ENCODE peak calls at places on chromosomes 2 and 18, in four cellular contexts. G, J, Z and L are unnamed samples.

GRCh38 chr2:196475621-196476020 is 163.9 kb upstream of the CCDC150 start:
- DNase-seq in G (no peak), Z (no peak), J (no peak), L (no peak)

GRCh38 chr2:150812664-150813408 is 325.4 kb upstream of the RND3 start:
- DNase-seq in Z (no peak), J (no peak), G (no peak), L (no peak)

GRCh38 chr2:197700960-197701359 is 4.2 kb upstream of the MARS2 start:
- DNase-seq in G (no peak), Z (peak; percentile 10), J (no peak), L (no peak)

GRCh38 chr2:216721141-216721540 is 25.8 kb upstream of the IGFBP5 start:
- DNase-seq in J (no peak), Z (no peak), G (no peak), L (no peak)

GRCh38 chr18:54381640-54382039 is 23.9 kb downstream of the C18orf54 start:
- DNase-seq in J (no peak), Z (no peak), G (no peak), L (no peak)

GRCh38 chr2:181516992-181517391 is 59.8 kb downstream of the ITGA4 start:
- DNase-seq in J (no peak), G (no peak), Z (no peak), L (no peak)

GRCh38 chr2:64489081-64489761 is 34.9 kb upstream of the AFTPH start:
- DNase-seq in Z (no peak), J (no peak), G (no peak), L (no peak)

GRCh38 chr2:190468814-190469569 is 60.8 kb downstream of the MFSD6 start:
- DNase-seq in J (no peak), Z (no peak), G (no peak), L (peak; percentile 89)

GRCh38 chr18:72828601-72829000 is 39.2 kb downstream of the NETO1 start:
- DNase-seq in Z (no peak), J (no peak), G (no peak), L (no peak)

GRCh38 chr18:70374154-70374553 is 85.3 kb downstream of the SOCS6 start:
- DNase-seq in G (no peak), J (no peak), Z (no peak), L (no peak)

GRCh38 chr2:27903649-27904544 is 13.4 kb downstream of the BABAM2 start:
- DNase-seq in G (no peak), J (no peak), Z (peak; percentile 51), L (peak; percentile 71)

GRCh38 chr2:133241231-133241575 is 327.1 kb downstream of the NCKAP5 start:
- DNase-seq in J (no peak), G (no peak), Z (no peak), L (peak; percentile 34)

GRCh38 chr2:74457129-74457548 is 1.1 kb upstream of the WBP1 start:
- DNase-seq in G (no peak), Z (no peak), J (no peak), L (no peak)

GRCh38 chr2:2850891-2851290 is 519.8 kb upstream of the MYT1L start:
- DNase-seq in Z (no peak), G (no peak), J (no peak), L (no peak)

GRCh38 chr18:67608171-67608570 is 91.7 kb upstream of the DSEL start:
- DNase-seq in G (no peak), Z (no peak), J (no peak), L (no peak)

GRCh38 chr18:77407733-77408132 is 158.1 kb downstream of the GALR1 start:
- DNase-seq in Z (no peak), J (no peak), G (no peak), L (no peak)

GRCh38 chr2:46801731-46802664 is 113.6 kb downstream of the MCFD2 start:
- DNase-seq in J (no peak), Z (no peak), G (no peak), L (no peak)

GRCh38 chr2:189613077-189613636 is 32.6 kb upstream of the SLC40A1 start:
- DNase-seq in G (no peak), J (no peak), Z (peak; percentile 66), L (peak; percentile 91)

GRCh38 chr18:50398099-50398498 is 23.3 kb downstream of the SKA1 start:
- DNase-seq in G (no peak), Z (no peak), J (no peak), L (no peak)

GRCh38 chr2:217551229-217551909 is 451.4 kb downstream of the TNS1 start:
- DNase-seq in G (no peak), Z (peak; percentile 81), J (no peak), L (peak; percentile 51)

GRCh38 chr2:209323738-209324137 is 100.1 kb upstream of the MAP2 start:
- DNase-seq in Z (no peak), G (no peak), J (no peak), L (no peak)

GRCh38 chr2:147910990-147911473 is 66.2 kb downstream of the ACVR2A start:
- DNase-seq in J (no peak), G (peak; percentile 42), Z (peak; percentile 2), L (peak; percentile 70)

GRCh38 chr18:22169011-22169888 is at the start of gene GATA6:
- DNase-seq in J (peak; percentile 87), Z (peak; percentile 94), G (peak; percentile 73), L (peak; percentile 93)

DNA sequence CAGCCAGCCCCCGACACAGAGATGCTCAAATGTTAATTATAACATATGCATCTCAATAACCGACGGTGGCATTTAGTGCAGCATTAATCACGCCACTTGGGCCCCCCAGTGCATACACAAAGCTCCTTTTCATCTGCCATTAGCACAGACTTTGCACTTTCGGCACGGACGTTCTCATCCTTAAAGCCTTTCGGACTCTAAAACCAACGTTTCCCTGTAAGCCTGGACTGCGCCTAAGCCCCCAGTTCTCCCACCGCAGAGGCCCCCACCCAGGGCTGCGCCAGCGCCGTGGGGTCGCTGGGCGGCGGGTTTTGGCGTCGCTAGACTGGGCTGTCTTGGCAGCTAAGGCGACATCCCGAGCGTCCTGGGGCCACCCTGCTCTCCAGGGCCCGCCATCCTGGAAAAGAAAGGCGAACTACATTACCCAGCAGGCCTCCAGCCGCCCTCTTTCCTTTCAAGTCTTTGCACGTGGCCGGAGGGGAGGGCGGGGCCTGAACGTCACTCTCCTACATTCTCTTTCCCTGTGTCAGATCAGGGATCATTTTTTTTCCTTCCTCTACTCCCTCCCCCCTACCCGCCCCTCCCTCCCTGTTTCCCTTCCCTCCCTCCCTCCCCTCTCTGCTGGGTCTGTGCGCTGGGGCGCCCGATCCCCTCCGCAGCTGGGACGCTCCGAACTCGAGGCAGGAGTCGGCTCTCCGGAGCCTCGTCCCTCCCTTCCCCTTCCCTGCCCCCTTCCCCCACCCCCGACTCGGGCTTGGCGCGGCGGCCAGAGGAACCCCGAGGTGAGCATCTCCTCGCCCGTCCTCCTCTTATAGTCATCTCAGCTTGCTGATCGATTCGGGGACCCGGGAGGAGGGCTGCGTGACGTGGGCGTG is at the start of gene CTIF:
- DNase-seq in J (peak; percentile 95), Z (peak; percentile 97), G (peak; percentile 93), L (peak; percentile 98)
- H3K23ac ChIP-seq in J (no peak within 1 kb of the TSS), Z (no peak within 1 kb of the TSS), G (peak within 1 kb of the TSS; percentile 69), L (no peak within 1 kb of the TSS)

DNA sequence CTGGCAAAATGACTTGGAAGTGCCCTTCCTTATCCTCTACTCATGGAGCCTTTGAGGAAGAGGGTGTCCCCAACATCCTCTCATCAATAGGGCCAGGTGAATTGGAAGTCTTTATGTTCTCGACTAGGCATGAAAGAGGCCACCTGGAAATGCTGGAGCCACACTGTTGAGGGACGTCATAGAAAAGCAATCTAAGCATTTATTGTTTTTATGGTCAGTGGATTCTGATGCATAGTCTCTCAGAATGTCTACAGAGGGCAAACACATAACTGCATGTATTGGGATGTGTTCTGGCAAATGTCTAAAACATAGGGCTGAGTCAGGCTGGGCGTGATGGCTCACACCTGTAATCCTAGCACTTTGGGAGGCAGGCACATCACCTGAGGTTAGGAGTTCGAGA is 246.6 kb upstream of the SP5 start:
- DNase-seq in J (no peak), G (no peak), Z (no peak), L (no peak)
- H2BK12ac ChIP-seq in J (no peak overlapping the region), G (no peak overlapping the region), Z (no peak overlapping the region), L (no peak overlapping the region)

GRCh38 chr2:37770797-37771196 is 99.4 kb upstream of the CDC42EP3 start:
- DNase-seq in Z (no peak), G (no peak), J (no peak), L (no peak)

GRCh38 chr2:37768491-37768925 is 97.1 kb upstream of the CDC42EP3 start:
- DNase-seq in G (no peak), J (no peak), Z (no peak), L (peak; percentile 90)

GRCh38 chr2:37774976-37775907 is 103.8 kb upstream of the CDC42EP3 start:
- DNase-seq in Z (peak; percentile 59), G (no peak), J (no peak), L (no peak)

GRCh38 chr2:37773354-37773753 is 101.9 kb upstream of the CDC42EP3 start:
- DNase-seq in G (no peak), J (no peak), Z (no peak), L (no peak)

GRCh38 chr2:37771600-37772088 is 100.2 kb upstream of the CDC42EP3 start:
- DNase-seq in G (no peak), Z (no peak), J (no peak), L (peak; percentile 83)
- H3K23ac ChIP-seq in G (no peak overlapping the region), Z (no peak overlapping the region), J (no peak overlapping the region), L (no peak overlapping the region)

DNA sequence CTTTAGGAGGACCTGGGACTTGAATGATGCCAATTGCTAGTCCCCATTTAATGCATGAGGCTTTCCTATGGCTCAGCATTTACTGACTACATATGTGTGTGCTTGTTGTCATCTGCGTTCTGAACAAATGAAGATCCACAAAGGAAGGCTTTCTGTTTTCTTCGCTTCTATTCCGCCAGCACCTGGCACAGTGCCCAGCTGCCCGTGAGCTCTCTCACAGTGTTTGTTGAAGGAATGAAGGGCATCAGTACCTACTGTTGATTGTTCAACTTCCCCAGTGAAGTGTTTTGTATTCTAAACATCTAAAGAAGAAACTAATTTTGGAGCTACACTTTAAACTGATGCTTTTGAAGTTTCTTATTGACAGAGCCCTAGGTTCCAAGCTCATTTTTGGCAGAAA is 122.4 kb upstream of the LINC00305 start:
- DNase-seq in G (no peak), J (no peak), Z (no peak), L (no peak)
- H2BK12ac ChIP-seq in G (no peak overlapping the region), J (peak overlapping the region; percentile 62), Z (no peak overlapping the region), L (no peak overlapping the region)

GRCh38 chr2:128090575-128090908 is 458 bp upstream of the UGGT1 start:
- DNase-seq in G (no peak), J (no peak), Z (no peak), L (no peak)

GRCh38 chr2:128092656-128093055 is 1.7 kb downstream of the UGGT1 start:
- DNase-seq in G (no peak), J (no peak), Z (no peak), L (no peak)

GRCh38 chr2:128090909-128091690 is at the start of gene UGGT1:
- DNase-seq in Z (peak; percentile 98), J (peak; percentile 89), G (peak; percentile 91), L (peak; percentile 98)

GRCh38 chr2:128093762-128094161 is 2.8 kb downstream of the UGGT1 start:
- DNase-seq in J (no peak), Z (no peak), G (no peak), L (no peak)

DNA sequence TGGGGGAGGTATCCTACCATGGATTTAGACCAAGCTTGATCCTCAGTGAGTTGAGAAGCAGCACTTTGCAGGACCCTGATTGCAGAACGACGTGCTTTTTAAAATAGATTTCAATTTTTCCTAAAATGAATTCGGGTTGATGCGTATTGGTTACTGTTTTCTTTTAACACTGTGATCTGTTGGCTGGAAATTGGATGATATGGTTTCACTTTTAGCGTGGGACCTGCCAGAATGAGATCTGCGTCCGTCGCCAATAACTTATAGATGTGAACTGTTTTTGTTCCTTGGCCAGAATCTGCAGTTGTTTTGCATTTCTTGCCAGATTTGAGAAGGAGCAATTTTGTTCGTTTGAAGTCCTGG is 671 bp downstream of the UGGT1 start:
- DNase-seq in G (no peak), J (no peak), Z (peak; percentile 4), L (peak; percentile 69)
- H3K23ac ChIP-seq in G (peak overlapping the region; percentile 94), J (no peak overlapping the region), Z (no peak overlapping the region), L (no peak overlapping the region)